ENCODE peak calls at places on chromosomes 5 and 9, in four cellular contexts. S, L, W and I are unnamed samples.

GRCh38 chr9:127407505-127407868 is 10.5 kb downstream of the SLC2A8 start:
- DNase-seq in S (no peak), L (no peak), W (no peak), I (no peak)

GRCh38 chr9:16866542-16866941 is 3.9 kb downstream of the BNC2 start:
- DNase-seq in S (no peak), L (no peak), W (no peak), I (no peak)

GRCh38 chr9:6215562-6215961 is at the start of gene IL33:
- DNase-seq in S (no peak), L (no peak), W (no peak), I (no peak)

GRCh38 chr5:116424258-116424615 is 150.4 kb downstream of the SEMA6A start:
- DNase-seq in S (no peak), L (no peak), W (no peak), I (no peak)

GRCh38 chr9:95313010-95313498 is 4.5 kb downstream of the FANCC start:
- DNase-seq in S (no peak), L (peak; percentile 75), W (no peak), I (peak; percentile 78)

GRCh38 chr9:77541600-77541999 is 106.5 kb downstream of the GNA14 start:
- DNase-seq in S (no peak), L (no peak), W (no peak), I (no peak)

GRCh38 chr5:65774346-65774745 is 52.3 kb downstream of the NLN start:
- DNase-seq in S (no peak), L (no peak), W (no peak), I (no peak)

GRCh38 chr9:34684145-34684544 is 6.9 kb downstream of the CCL19 start:
- DNase-seq in S (no peak), L (no peak), W (no peak), I (no peak)

GRCh38 chr5:133227897-133228296 is 176.1 kb downstream of the HSPA4 start:
- DNase-seq in S (no peak), L (no peak), W (no peak), I (no peak)

GRCh38 chr5:138339086-138339456 is 1.0 kb downstream of the FAM53C start:
- DNase-seq in S (peak; percentile 28), L (no peak), W (no peak), I (no peak)

GRCh38 chr9:71249729-71250317 is 128.4 kb upstream of the TRPM3 start:
- DNase-seq in S (peak; percentile 54), L (peak; percentile 61), W (no peak), I (no peak)

GRCh38 chr9:13324988-13325387 is 45.5 kb upstream of the MPDZ start:
- DNase-seq in S (no peak), L (no peak), W (no peak), I (no peak)

DNA sequence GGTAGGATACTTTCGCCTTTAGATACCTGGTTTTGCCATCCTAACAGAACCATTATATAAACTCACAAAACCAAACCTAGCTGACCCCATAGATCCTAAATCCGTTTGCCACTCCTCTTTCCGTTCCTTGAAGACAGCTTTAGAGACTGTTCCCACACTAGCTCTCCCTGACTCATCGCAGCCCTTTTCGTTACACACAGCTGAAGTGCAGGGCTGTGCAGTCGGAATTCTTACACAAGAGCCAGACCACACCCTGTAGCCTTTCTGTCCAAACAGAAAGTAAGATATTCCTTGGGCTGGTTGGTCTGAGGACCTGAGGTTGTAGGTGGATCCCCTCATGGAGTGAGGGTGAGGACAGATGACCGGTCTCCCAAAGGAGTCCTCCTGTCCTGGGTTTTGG is 56.7 kb upstream of the NAA35 start:
- DNase-seq in S (no peak), L (no peak), W (no peak), I (no peak)
- TF ChIP-seq NR2C2 in S (no peak), L (no peak), W (no peak), I (no peak)

GRCh38 chr5:54009357-54009756 is 301.0 kb downstream of the ARL15 start:
- DNase-seq in S (no peak), L (peak; percentile 62), W (no peak), I (no peak)
- TF ChIP-seq SP1 in S (no peak), L (no peak), W (no peak), I (no peak)

GRCh38 chr5:32090026-32090754 is 83.9 kb downstream of the GOLPH3 start:
- DNase-seq in S (no peak), L (no peak), W (no peak), I (no peak)

GRCh38 chr5:32088214-32088613 is 85.9 kb downstream of the GOLPH3 start:
- DNase-seq in S (no peak), L (no peak), W (no peak), I (no peak)

GRCh38 chr5:32092938-32093812 is 80.9 kb downstream of the GOLPH3 start:
- DNase-seq in S (peak; percentile 89), L (peak; percentile 75), W (peak; percentile 17), I (peak; percentile 77)

GRCh38 chr5:32089146-32090000 is 84.7 kb downstream of the GOLPH3 start:
- DNase-seq in S (no peak), L (no peak), W (no peak), I (no peak)

DNA sequence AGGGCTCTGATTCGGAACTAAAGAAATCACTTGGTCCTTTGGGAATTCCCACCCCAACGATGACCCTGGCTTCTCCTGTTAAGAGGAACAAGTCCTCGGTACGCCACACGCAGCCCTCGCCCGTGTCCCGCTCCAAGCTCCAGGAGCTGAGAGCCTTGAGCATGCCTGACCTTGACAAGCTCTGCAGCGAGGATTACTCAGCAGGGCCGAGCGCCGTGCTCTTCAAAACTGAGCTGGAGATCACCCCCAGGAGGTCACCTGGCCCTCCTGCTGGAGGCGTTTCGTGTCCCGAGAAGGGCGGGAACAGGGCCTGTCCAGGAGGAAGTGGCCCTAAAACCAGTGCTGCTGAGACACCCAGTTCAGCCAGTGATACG is 83.4 kb downstream of the GOLPH3 start:
- DNase-seq in S (peak; percentile 34), L (no peak), W (no peak), I (no peak)
- TF ChIP-seq NR2C2 in S (no peak), L (no peak), W (no peak), I (no peak)

DNA sequence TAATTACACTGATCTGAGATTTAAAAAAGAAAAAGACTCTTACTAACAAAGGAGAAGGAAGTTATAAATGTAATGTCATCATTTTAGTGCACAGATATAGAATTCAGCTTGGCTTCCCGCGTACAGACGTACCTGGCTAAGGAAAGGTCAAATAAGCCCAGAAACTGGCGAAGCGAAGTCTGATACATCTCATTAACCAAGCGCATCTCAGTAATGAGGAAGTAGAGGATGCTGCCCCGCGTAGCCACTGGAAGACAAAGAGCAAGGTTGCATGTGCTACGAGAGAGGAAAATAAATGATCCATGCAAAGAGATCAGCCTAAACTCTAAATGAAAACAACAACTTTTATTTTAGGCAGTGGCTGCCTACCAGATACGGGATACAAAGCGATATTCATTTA is 208.8 kb downstream of the DNAH5 start:
- DNase-seq in S (no peak), L (no peak), W (no peak), I (no peak)
- TF ChIP-seq SP1 in S (no peak), L (no peak), W (no peak), I (no peak)

GRCh38 chr5:76082790-76083554 is at the start of gene SV2C:
- DNase-seq in S (no peak), L (no peak), W (no peak), I (peak; percentile 47)
- TF ChIP-seq NR2C2 in S (no peak), L (no peak), W (no peak), I (no peak)

GRCh38 chr9:131676431-131676972 is 63.4 kb downstream of the RAPGEF1 start:
- DNase-seq in S (no peak), L (no peak), W (peak; percentile 51), I (no peak)
- TF ChIP-seq SP1 in S (no peak), L (no peak), W (no peak), I (no peak)

DNA sequence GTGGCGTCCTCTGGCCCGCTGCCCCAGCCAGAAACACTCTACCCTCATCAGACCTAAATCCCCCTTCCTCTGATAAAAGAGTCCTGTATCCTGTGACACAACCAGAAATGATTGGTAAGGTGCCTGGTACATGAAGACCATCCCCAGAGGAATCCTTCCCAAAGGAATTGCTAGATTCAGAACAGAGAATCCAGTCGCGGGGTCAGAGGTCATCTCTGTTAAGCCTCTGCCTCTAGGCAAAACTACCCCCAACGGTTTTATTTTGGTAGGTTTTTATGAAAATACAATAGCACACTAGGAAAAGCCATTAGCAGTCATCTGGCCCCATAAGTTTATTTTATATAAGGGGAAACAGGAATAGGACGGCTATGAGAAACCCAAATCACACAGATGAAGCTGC is 102.4 kb upstream of the HAND1 start:
- DNase-seq in S (no peak), L (no peak), W (no peak), I (no peak)
- TF ChIP-seq NR2C2 in S (peak; percentile 50), L (no peak), W (no peak), I (no peak)

GRCh38 chr9:21413089-21414023 is 4.4 kb downstream of the IFNA8 start:
- DNase-seq in S (no peak), L (no peak), W (no peak), I (no peak)
- TF ChIP-seq SP1 in S (no peak), L (no peak), W (no peak), I (no peak)